ENCODE peak calls at places on chromosomes 11 and 22, in six cellular contexts. One of them, this sample, is unnamed. For H3K27me3 and H3K4me1, the result is how much of the 10 kb centered on the place peaks cover.

GRCh38 chr22:44161673-44162072 is 19.1 kb upstream of the PARVG start:
- DNase-seq in heart right ventricle: no peak
- DNase-seq in SJCRH30: no peak
- DNase-seq in cardiac muscle cell: no peak
- DNase-seq in uterus: no peak
- DNase-seq in body of pancreas: no peak
- DNase-seq in this sample: no peak

GRCh38 chr11:128830836-128831780 is 36.0 kb downstream of the KCNJ1 start:
- DNase-seq in cardiac muscle cell: peak
- DNase-seq in body of pancreas: peak
- DNase-seq in heart right ventricle: peak
- DNase-seq in SJCRH30: peak
- DNase-seq in uterus: peak
- DNase-seq in this sample: peak

GRCh38 chr11:86586307-86586706 is 86.1 kb downstream of the ME3 start:
- DNase-seq in heart right ventricle: no peak
- DNase-seq in SJCRH30: no peak
- DNase-seq in body of pancreas: no peak
- DNase-seq in uterus: no peak
- DNase-seq in cardiac muscle cell: no peak
- DNase-seq in this sample: no peak

GRCh38 chr11:18697581-18697980 is 998 bp upstream of the TMEM86A start:
- DNase-seq in SJCRH30: no peak
- DNase-seq in heart right ventricle: no peak
- DNase-seq in body of pancreas: no peak
- DNase-seq in uterus: no peak
- DNase-seq in cardiac muscle cell: no peak
- DNase-seq in this sample: no peak

GRCh38 chr11:101866619-101867491 is 48.0 kb upstream of the CEP126 start:
- DNase-seq in SJCRH30: no peak
- DNase-seq in cardiac muscle cell: no peak
- DNase-seq in heart right ventricle: no peak
- DNase-seq in uterus: no peak
- DNase-seq in body of pancreas: no peak
- DNase-seq in this sample: no peak

GRCh38 chr11:24356501-24356900 is 140.4 kb upstream of the LUZP2 start:
- DNase-seq in heart right ventricle: no peak
- DNase-seq in SJCRH30: peak
- DNase-seq in body of pancreas: no peak
- DNase-seq in cardiac muscle cell: no peak
- DNase-seq in uterus: no peak
- DNase-seq in this sample: no peak

GRCh38 chr22:49995059-49995412 is 17.5 kb downstream of the IL17REL start:
- DNase-seq in uterus: no peak
- DNase-seq in body of pancreas: no peak
- DNase-seq in heart right ventricle: no peak
- DNase-seq in cardiac muscle cell: no peak
- DNase-seq in SJCRH30: no peak
- DNase-seq in this sample: no peak

GRCh38 chr11:99371257-99371656 is 350.5 kb downstream of the CNTN5 start:
- DNase-seq in uterus: no peak
- DNase-seq in heart right ventricle: no peak
- DNase-seq in cardiac muscle cell: no peak
- DNase-seq in body of pancreas: no peak
- DNase-seq in SJCRH30: no peak
- DNase-seq in this sample: no peak

GRCh38 chr11:108431370-108431769 is 36.0 kb downstream of the C11orf65 start:
- DNase-seq in cardiac muscle cell: no peak
- DNase-seq in uterus: no peak
- DNase-seq in SJCRH30: no peak
- DNase-seq in body of pancreas: no peak
- DNase-seq in heart right ventricle: no peak
- DNase-seq in this sample: no peak

GRCh38 chr11:42410251-42410956 is 901.4 kb upstream of the API5 start:
- DNase-seq in heart right ventricle: no peak
- DNase-seq in uterus: no peak
- DNase-seq in body of pancreas: no peak
- DNase-seq in cardiac muscle cell: no peak
- DNase-seq in SJCRH30: no peak
- DNase-seq in this sample: no peak

GRCh38 chr22:44181033-44181911 is 547 bp downstream of the PARVG start:
- DNase-seq in SJCRH30: no peak
- DNase-seq in uterus: no peak
- DNase-seq in heart right ventricle: peak
- DNase-seq in body of pancreas: peak
- DNase-seq in cardiac muscle cell: no peak
- DNase-seq in this sample: no peak

GRCh38 chr11:45665206-45665932 is at the start of gene CHST1:
- DNase-seq in uterus: peak
- DNase-seq in heart right ventricle: peak
- DNase-seq in cardiac muscle cell: peak
- DNase-seq in body of pancreas: peak
- DNase-seq in SJCRH30: no peak
- DNase-seq in this sample: peak

GRCh38 chr11:45662665-45663485 is 2.5 kb downstream of the CHST1 start:
- DNase-seq in cardiac muscle cell: peak
- DNase-seq in SJCRH30: no peak
- DNase-seq in heart right ventricle: no peak
- DNase-seq in body of pancreas: peak
- DNase-seq in uterus: no peak
- DNase-seq in this sample: no peak

GRCh38 chr11:45664376-45665205 is 831 bp downstream of the CHST1 start:
- DNase-seq in uterus: no peak
- DNase-seq in cardiac muscle cell: no peak
- DNase-seq in heart right ventricle: no peak
- DNase-seq in body of pancreas: no peak
- DNase-seq in SJCRH30: no peak
- DNase-seq in this sample: no peak

GRCh38 chr11:45662096-45662664 is 3.2 kb downstream of the CHST1 start:
- DNase-seq in uterus: no peak
- DNase-seq in cardiac muscle cell: no peak
- DNase-seq in heart right ventricle: no peak
- DNase-seq in body of pancreas: no peak
- DNase-seq in SJCRH30: no peak
- DNase-seq in this sample: no peak

DNA sequence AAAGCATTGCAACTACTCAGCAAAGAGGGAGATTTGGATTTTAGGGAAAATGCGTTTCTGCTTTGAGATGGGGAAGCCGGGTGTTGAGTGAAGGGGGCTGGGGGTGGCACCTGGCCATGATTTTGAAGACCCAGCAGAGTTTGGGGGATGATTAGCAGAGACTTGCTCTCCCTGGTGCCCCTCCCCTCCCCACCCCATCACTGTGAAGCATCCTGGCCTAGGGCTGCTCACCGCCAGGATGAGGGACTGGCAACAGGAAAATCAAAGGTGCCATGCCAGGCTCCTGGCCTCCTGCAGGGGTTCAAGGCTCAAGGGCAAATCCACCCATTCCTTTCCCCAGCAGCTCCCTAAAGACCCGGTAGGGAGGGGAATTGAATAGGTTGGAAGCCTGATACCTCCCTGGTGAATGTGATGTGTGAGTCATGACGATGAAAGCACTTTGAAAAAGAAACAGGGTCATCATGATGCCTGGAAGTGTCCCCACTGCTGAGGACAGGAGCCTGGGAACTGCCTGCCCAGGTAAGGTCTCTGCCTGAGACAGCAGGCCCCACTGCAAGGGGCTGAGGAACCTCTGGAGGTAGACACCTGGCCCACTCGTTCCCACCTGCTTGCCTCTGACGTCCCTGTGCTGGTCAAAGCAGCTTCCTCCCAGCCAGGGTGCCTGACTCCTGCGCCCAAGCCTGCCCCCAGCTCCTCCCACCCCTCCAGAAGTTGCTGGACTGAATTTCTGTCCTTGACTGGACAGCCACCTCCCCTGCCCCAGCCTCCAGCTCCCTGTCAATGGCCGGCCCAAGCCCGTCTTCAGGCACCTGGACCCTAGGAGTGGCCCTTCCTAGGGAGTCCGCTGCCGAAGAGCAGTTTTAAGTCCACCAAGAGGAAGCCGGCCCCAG is 1.7 kb downstream of the CHST1 start:
- DNase-seq in SJCRH30: no peak
- DNase-seq in body of pancreas: no peak
- DNase-seq in cardiac muscle cell: no peak
- DNase-seq in uterus: no peak
- DNase-seq in heart right ventricle: no peak
- DNase-seq in this sample: no peak
- H3K27me3 ChIP-seq in SJCRH30: half or more
- H3K27me3 ChIP-seq in body of pancreas: under half
- H3K27me3 ChIP-seq in cardiac muscle cell: half or more
- H3K27me3 ChIP-seq in uterus: under half
- H3K27me3 ChIP-seq in heart right ventricle: half or more
- H3K27me3 ChIP-seq in this sample: under half

GRCh38 chr11:97072420-97072819 is 682.6 kb downstream of the JRKL start:
- DNase-seq in body of pancreas: no peak
- DNase-seq in SJCRH30: no peak
- DNase-seq in heart right ventricle: no peak
- DNase-seq in cardiac muscle cell: no peak
- DNase-seq in uterus: no peak
- DNase-seq in this sample: no peak
- H3K4me3 ChIP-seq in body of pancreas: no peak
- H3K4me3 ChIP-seq in SJCRH30: no peak
- H3K4me3 ChIP-seq in heart right ventricle: no peak
- H3K4me3 ChIP-seq in cardiac muscle cell: no peak
- H3K4me3 ChIP-seq in uterus: no peak
- H3K4me3 ChIP-seq in this sample: no peak

GRCh38 chr11:114215871-114216803 is 80.1 kb upstream of the NNMT start:
- DNase-seq in SJCRH30: no peak
- DNase-seq in uterus: no peak
- DNase-seq in cardiac muscle cell: peak
- DNase-seq in body of pancreas: no peak
- DNase-seq in heart right ventricle: no peak
- DNase-seq in this sample: no peak

GRCh38 chr11:114215428-114215827 is 80.8 kb upstream of the NNMT start:
- DNase-seq in heart right ventricle: no peak
- DNase-seq in body of pancreas: no peak
- DNase-seq in cardiac muscle cell: no peak
- DNase-seq in uterus: no peak
- DNase-seq in SJCRH30: no peak
- DNase-seq in this sample: no peak

GRCh38 chr11:114219559-114220349 is 76.4 kb upstream of the NNMT start:
- DNase-seq in uterus: no peak
- DNase-seq in cardiac muscle cell: peak
- DNase-seq in body of pancreas: peak
- DNase-seq in heart right ventricle: no peak
- DNase-seq in SJCRH30: no peak
- DNase-seq in this sample: no peak

GRCh38 chr11:114218508-114218907 is 77.7 kb upstream of the NNMT start:
- DNase-seq in cardiac muscle cell: no peak
- DNase-seq in body of pancreas: no peak
- DNase-seq in SJCRH30: no peak
- DNase-seq in uterus: no peak
- DNase-seq in heart right ventricle: no peak
- DNase-seq in this sample: no peak

GRCh38 chr11:114216804-114217195 is 79.4 kb upstream of the NNMT start:
- DNase-seq in SJCRH30: no peak
- DNase-seq in body of pancreas: no peak
- DNase-seq in uterus: no peak
- DNase-seq in heart right ventricle: no peak
- DNase-seq in cardiac muscle cell: no peak
- DNase-seq in this sample: no peak
- H3K4me1 ChIP-seq in SJCRH30: under half
- H3K4me1 ChIP-seq in body of pancreas: under half
- H3K4me1 ChIP-seq in uterus: under half
- H3K4me1 ChIP-seq in heart right ventricle: half or more
- H3K4me1 ChIP-seq in cardiac muscle cell: half or more
- H3K4me1 ChIP-seq in this sample: under half

DNA sequence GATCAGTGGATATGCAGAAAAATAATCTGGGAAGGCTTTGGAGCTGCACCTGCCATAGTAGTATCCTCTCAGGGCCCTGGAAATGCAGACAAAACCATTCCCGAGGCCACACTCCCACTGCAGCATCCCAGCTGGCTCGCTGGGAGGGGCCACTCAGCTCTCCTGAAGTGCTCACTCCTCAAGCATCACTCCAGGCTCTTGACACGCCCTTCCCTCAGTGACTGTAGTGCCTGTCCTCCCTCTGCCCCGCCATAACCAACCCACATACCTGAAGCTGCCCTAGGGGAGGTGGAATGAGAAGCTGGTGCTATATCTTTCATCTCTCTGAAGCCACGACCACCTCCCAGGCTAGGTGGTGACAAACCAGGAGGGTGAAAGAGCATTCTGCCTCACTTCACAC is 4.8 kb downstream of the DSCAML1 start:
- DNase-seq in cardiac muscle cell: no peak
- DNase-seq in body of pancreas: no peak
- DNase-seq in SJCRH30: no peak
- DNase-seq in uterus: no peak
- DNase-seq in heart right ventricle: no peak
- DNase-seq in this sample: no peak
- H3K27me3 ChIP-seq in cardiac muscle cell: half or more
- H3K27me3 ChIP-seq in body of pancreas: under half
- H3K27me3 ChIP-seq in SJCRH30: under half
- H3K27me3 ChIP-seq in uterus: under half
- H3K27me3 ChIP-seq in heart right ventricle: under half
- H3K27me3 ChIP-seq in this sample: under half

GRCh38 chr11:93548679-93549319 is 5.6 kb upstream of the SMCO4 start:
- DNase-seq in SJCRH30: no peak
- DNase-seq in body of pancreas: no peak
- DNase-seq in uterus: no peak
- DNase-seq in cardiac muscle cell: no peak
- DNase-seq in heart right ventricle: no peak
- DNase-seq in this sample: no peak
- H3K4me3 ChIP-seq in SJCRH30: no peak
- H3K4me3 ChIP-seq in body of pancreas: no peak
- H3K4me3 ChIP-seq in uterus: no peak
- H3K4me3 ChIP-seq in cardiac muscle cell: no peak
- H3K4me3 ChIP-seq in heart right ventricle: no peak
- H3K4me3 ChIP-seq in this sample: no peak

GRCh38 chr22:32613773-32614172 is 139.2 kb downstream of the FBXO7 start:
- DNase-seq in body of pancreas: no peak
- DNase-seq in uterus: no peak
- DNase-seq in SJCRH30: no peak
- DNase-seq in cardiac muscle cell: no peak
- DNase-seq in heart right ventricle: no peak
- DNase-seq in this sample: no peak
- H3K4me1 ChIP-seq in body of pancreas: under half
- H3K4me1 ChIP-seq in uterus: under half
- H3K4me1 ChIP-seq in SJCRH30: under half
- H3K4me1 ChIP-seq in cardiac muscle cell: under half
- H3K4me1 ChIP-seq in heart right ventricle: under half
- H3K4me1 ChIP-seq in this sample: under half

GRCh38 chr22:37426532-37427127 is 649 bp downstream of the ELFN2 start:
- DNase-seq in SJCRH30: no peak
- DNase-seq in body of pancreas: no peak
- DNase-seq in uterus: no peak
- DNase-seq in heart right ventricle: no peak
- DNase-seq in cardiac muscle cell: no peak
- DNase-seq in this sample: no peak

GRCh38 chr22:37427128-37427710 is at the start of gene ELFN2:
- DNase-seq in body of pancreas: no peak
- DNase-seq in cardiac muscle cell: peak
- DNase-seq in uterus: no peak
- DNase-seq in SJCRH30: no peak
- DNase-seq in heart right ventricle: peak
- DNase-seq in this sample: no peak

GRCh38 chr22:37423283-37423682 is 4.0 kb downstream of the ELFN2 start:
- DNase-seq in cardiac muscle cell: no peak
- DNase-seq in heart right ventricle: no peak
- DNase-seq in SJCRH30: no peak
- DNase-seq in body of pancreas: no peak
- DNase-seq in uterus: no peak
- DNase-seq in this sample: no peak

GRCh38 chr22:37425800-37426531 is 1.3 kb downstream of the ELFN2 start:
- DNase-seq in body of pancreas: no peak
- DNase-seq in cardiac muscle cell: no peak
- DNase-seq in uterus: no peak
- DNase-seq in SJCRH30: peak
- DNase-seq in heart right ventricle: no peak
- DNase-seq in this sample: no peak

GRCh38 chr22:37425369-37425768 is 1.9 kb downstream of the ELFN2 start:
- DNase-seq in SJCRH30: no peak
- DNase-seq in heart right ventricle: no peak
- DNase-seq in cardiac muscle cell: no peak
- DNase-seq in uterus: no peak
- DNase-seq in body of pancreas: no peak
- DNase-seq in this sample: no peak
- H3K27me3 ChIP-seq in SJCRH30: under half
- H3K27me3 ChIP-seq in heart right ventricle: half or more
- H3K27me3 ChIP-seq in cardiac muscle cell: half or more
- H3K27me3 ChIP-seq in uterus: under half
- H3K27me3 ChIP-seq in body of pancreas: under half
- H3K27me3 ChIP-seq in this sample: half or more